ENCODE peak calls at places on chromosomes 16 and 17, in eight cellular contexts. A is activated gamma-delta T cell treated with Interleukin-2 at 50 U/mL for 16 hours; B is activated T-helper 1 cell treated with anti-CD3 and anti-CD28 coated beads, Interleukin-12 subunit alpha, Interleukin-12 subunit beta, Interleukin-2, Interleukin-4 antibody, amounts not matched to agents 30 ng/mL and 10 ng/mL and 1 ng/mL, durations not matched to agents 14 hours and 24 hours and 36 hours; I is endothelial cell of umbilical vein; J is D341Med; F is activated naive CD4-positive, alpha-beta T cell; U is RWPE1; Y is AG04450. H is an unnamed sample.

GRCh38 chr17:50218771-50219315 is 17.4 kb upstream of the COL1A1 start:
- DNase-seq in A (no peak), B (no peak), I (no peak), J (no peak), F (no peak), U (no peak), Y (peak), H (no peak)

GRCh38 chr16:30375830-30376229 is 1.2 kb downstream of the MYL11 start:
- DNase-seq in A (no peak), B (no peak), I (no peak), J (no peak), F (no peak), U (no peak), Y (no peak), H (peak)

GRCh38 chr16:71359431-71359830 is 908 bp downstream of the CALB2 start:
- DNase-seq in A (no peak), B (no peak), I (no peak), J (no peak), F (no peak), U (no peak), Y (no peak), H (no peak)

GRCh38 chr17:48627242-48627597 is 1.1 kb upstream of the HOXB9 start:
- DNase-seq in A (no peak), B (no peak), I (no peak), J (no peak), F (no peak), U (no peak), Y (no peak), H (no peak)

GRCh38 chr17:67109111-67109510 is 64.8 kb downstream of the CACNG1 start:
- DNase-seq in A (no peak), B (no peak), I (no peak), J (no peak), F (no peak), U (no peak), Y (no peak), H (no peak)

GRCh38 chr17:18203308-18203707 is 19.7 kb downstream of the ALKBH5 start:
- DNase-seq in A (no peak), B (no peak), I (no peak), J (no peak), F (no peak), U (no peak), Y (no peak), H (no peak)

GRCh38 chr17:69342896-69343644 is 16.1 kb upstream of the ABCA5 start:
- DNase-seq in A (no peak), B (no peak), I (no peak), J (no peak), F (no peak), U (no peak), Y (no peak), H (no peak)

GRCh38 chr17:29080323-29080722 is 37.4 kb downstream of the PIPOX start:
- DNase-seq in A (no peak), B (no peak), I (no peak), J (no peak), F (no peak), U (no peak), Y (no peak), H (no peak)

GRCh38 chr16:21301168-21301894 is 23.2 kb upstream of the CRYM start:
- DNase-seq in A (no peak), B (peak), I (peak), J (peak), F (peak), U (peak), Y (no peak), H (no peak)

GRCh38 chr17:77132411-77133086 is 8.2 kb upstream of the SEC14L1 start:
- DNase-seq in A (no peak), B (no peak), I (no peak), J (no peak), F (no peak), U (no peak), Y (no peak), H (no peak)

GRCh38 chr17:545156-545555 is 169.5 kb downstream of the VPS53 start:
- DNase-seq in A (no peak), B (no peak), I (no peak), J (no peak), F (no peak), U (no peak), Y (no peak), H (no peak)

H was measured in vagina.